ENCODE peak calls at places on chromosomes 5 and 9, in nine cellular contexts. O is choroid plexus epithelial cell; V is activated naive CD8-positive, alpha-beta T cell treated with anti-CD3 and anti-CD28 coated beads, Interleukin-2, amount 50 U/mL, for 24 hours; Q is HTR-8/SVneo; G is nephron progenitor cell; D is activated CD4-positive, CD25-positive, alpha-beta regulatory T cell treated with anti-CD3 and anti-CD28 coated beads, Interleukin-2, amount 50 U/mL, for 72 hours; I is body of pancreas; T is activated T-cell treated with anti-CD3 and anti-CD28 coated beads, Interleukin-2, amount 50 U/mL, for 4 hours; Y is central memory CD4-positive, alpha-beta T cell. L is an unnamed sample.

GRCh38 chr9:31140316-31140715 is 1244.1 kb upstream of the ACO1 start:
- DNase-seq in O (peak; percentile 73), V (no peak), Q (no peak), G (no peak), D (no peak), I (no peak), T (no peak), Y (no peak), L (peak; percentile 23)

GRCh38 chr5:36045895-36046294 is 20.8 kb downstream of the UGT3A2 start:
- DNase-seq in O (no peak), V (no peak), Q (no peak), G (no peak), D (no peak), I (no peak), T (no peak), Y (no peak), L (no peak)

GRCh38 chr5:115522832-115523365 is 21.7 kb downstream of the FEM1C start:
- DNase-seq in O (no peak), V (no peak), Q (no peak), G (no peak), D (no peak), I (no peak), T (no peak), Y (no peak), L (no peak)

GRCh38 chr9:72315510-72316287 is 49.3 kb downstream of the ZFAND5 start:
- DNase-seq in O (peak; percentile 87), V (no peak), Q (no peak), G (peak; percentile 3), D (no peak), I (peak; percentile 37), T (no peak), Y (no peak), L (peak; percentile 97)

GRCh38 chr5:1480217-1480616 is 35.0 kb upstream of the SLC6A3 start:
- DNase-seq in O (peak; percentile 54), V (no peak), Q (no peak), G (no peak), D (no peak), I (no peak), T (no peak), Y (no peak), L (no peak)

GRCh38 chr5:127867006-127867788 is 164.0 kb downstream of the CCDC192 start:
- DNase-seq in O (no peak), V (no peak), Q (no peak), G (no peak), D (no peak), I (no peak), T (no peak), Y (no peak), L (peak; percentile 39)

GRCh38 chr5:17882760-17883488 is 248.7 kb downstream of the TAF11L14 start:
- DNase-seq in O (no peak), V (no peak), Q (no peak), G (no peak), D (no peak), I (no peak), T (no peak), Y (no peak), L (peak; percentile 53)

GRCh38 chr9:134614256-134614655 is 27.3 kb upstream of the COL5A1 start:
- DNase-seq in O (no peak), V (no peak), Q (no peak), G (no peak), D (no peak), I (no peak), T (no peak), Y (no peak), L (no peak)

GRCh38 chr9:133142657-133143592 is 20.8 kb downstream of the GBGT1 start:
- DNase-seq in O (no peak), V (peak; percentile 48), Q (no peak), G (no peak), D (no peak), I (no peak), T (no peak), Y (peak; percentile 47), L (no peak)

GRCh38 chr9:133463234-133463863 is 3.6 kb downstream of the CACFD1 start:
- DNase-seq in O (no peak), V (no peak), Q (no peak), G (no peak), D (no peak), I (no peak), T (no peak), Y (no peak), L (no peak)

GRCh38 chr5:141680751-141681201 is 1.3 kb downstream of the ARAP3 start:
- DNase-seq in O (peak; percentile 33), V (no peak), Q (no peak), G (peak; percentile 40), D (no peak), I (no peak), T (no peak), Y (no peak), L (peak; percentile 66)

GRCh38 chr9:37650873-37651768 is at the start of gene FRMPD1:
- DNase-seq in O (peak; percentile 36), V (peak; percentile 63), Q (peak; percentile 18), G (no peak), D (peak; percentile 54), I (peak; percentile 75), T (peak; percentile 37), Y (peak; percentile 49), L (peak; percentile 85)

GRCh38 chr9:121736964-121737462 is 85.6 kb downstream of the DAB2IP start:
- DNase-seq in O (no peak), V (peak; percentile 7), Q (no peak), G (peak; percentile 33), D (no peak), I (peak; percentile 74), T (no peak), Y (no peak), L (no peak)

GRCh38 chr5:68821056-68821455 is 272.8 kb upstream of the SLC30A5 start:
- DNase-seq in O (no peak), V (no peak), Q (no peak), G (no peak), D (no peak), I (no peak), T (no peak), Y (no peak), L (no peak)

GRCh38 chr5:172688735-172689572 is 47.9 kb downstream of the NEURL1B start:
- DNase-seq in O (no peak), V (peak; percentile 34), Q (no peak), G (no peak), D (no peak), I (peak; percentile 61), T (no peak), Y (peak; percentile 24), L (no peak)

GRCh38 chr5:163696270-163696887 is 191.0 kb downstream of the MAT2B start:
- DNase-seq in O (peak; percentile 92), V (no peak), Q (peak; percentile 60), G (peak; percentile 49), D (no peak), I (peak; percentile 21), T (no peak), Y (peak; percentile 1), L (peak; percentile 85)

GRCh38 chr5:67033893-67034605 is 162.6 kb downstream of the CD180 start:
- DNase-seq in O (peak; percentile 42), V (no peak), Q (no peak), G (no peak), D (no peak), I (no peak), T (no peak), Y (no peak), L (peak; percentile 2)

GRCh38 chr5:98769256-98770157 is 4.0 kb upstream of the RGMB start:
- DNase-seq in O (peak; percentile 80), V (peak; percentile 26), Q (peak; percentile 32), G (peak; percentile 57), D (peak; percentile 37), I (peak; percentile 32), T (no peak), Y (no peak), L (peak; percentile 54)

GRCh38 chr9:112325127-112325526 is 8.3 kb downstream of the PTBP3 start:
- DNase-seq in O (no peak), V (no peak), Q (no peak), G (no peak), D (no peak), I (no peak), T (no peak), Y (no peak), L (no peak)

GRCh38 chr5:140551872-140552271 is 4.4 kb downstream of the EIF4EBP3 start:
- DNase-seq in O (no peak), V (no peak), Q (no peak), G (no peak), D (no peak), I (no peak), T (no peak), Y (no peak), L (no peak)

GRCh38 chr5:7850241-7850532 is 746 bp downstream of the CFAP90 start:
- DNase-seq in O (no peak), V (no peak), Q (no peak), G (no peak), D (no peak), I (no peak), T (no peak), Y (no peak), L (no peak)

GRCh38 chr9:78130004-78130403 is 98.4 kb upstream of the GNAQ start:
- DNase-seq in O (peak; percentile 43), V (peak; percentile 8), Q (no peak), G (no peak), D (no peak), I (no peak), T (no peak), Y (no peak), L (peak; percentile 55)

GRCh38 chr5:176954050-176954449 is 52.5 kb downstream of the UIMC1 start:
- DNase-seq in O (no peak), V (no peak), Q (no peak), G (no peak), D (no peak), I (no peak), T (no peak), Y (no peak), L (no peak)

L was measured in NCI-H82.